ENCODE peak calls at places on chromosomes 7 and 10, in six cellular contexts. P is Kasumi-1, A is MV-4-11, B is Peyer's patch, D is vagina, Y is coronary artery. H is an unnamed sample.
A peak's percentile ranks its signal among the peaks of the same experiment; 100 is the strongest.

GRCh38 chr7:68688416-68689086 is 909.7 kb upstream of the AUTS2 start:
- DNase-seq in Y (no peak), P (no peak), A (no peak), B (no peak), D (no peak), H (no peak)

GRCh38 chr7:5448378-5449042 is 24.9 kb upstream of the TNRC18 start:
- DNase-seq in D (no peak), Y (no peak), B (no peak), P (no peak), A (no peak), H (no peak)

GRCh38 chr10:72563327-72563932 is 62.4 kb downstream of the MICU1 start:
- DNase-seq in B (no peak), P (no peak), Y (no peak), A (peak; percentile 86), D (no peak), H (no peak)

GRCh38 chr10:79286318-79286951 is 60.8 kb upstream of the PPIF start:
- DNase-seq in A (peak; percentile 98), B (peak; percentile 96), Y (no peak), D (no peak), P (peak; percentile 99), H (peak; percentile 38)

GRCh38 chr10:26946103-26946907 is 85.5 kb upstream of the ABI1 start:
- DNase-seq in A (no peak), B (no peak), P (no peak), Y (no peak), D (no peak), H (no peak)

GRCh38 chr10:4127518-4128315 is 342.7 kb upstream of the KLF6 start:
- DNase-seq in A (peak; percentile 93), P (peak; percentile 96), B (peak; percentile 77), Y (no peak), D (no peak), H (no peak)

GRCh38 chr7:82810558-82811259 is 352.0 kb downstream of the PCLO start:
- DNase-seq in D (no peak), Y (no peak), P (peak; percentile 81), A (peak; percentile 27), B (peak; percentile 63), H (no peak)

GRCh38 chr7:151616443-151617213 is 96.9 kb upstream of the RHEB start:
- DNase-seq in Y (no peak), P (no peak), A (no peak), D (no peak), B (no peak), H (no peak)

GRCh38 chr10:62594093-62594520 is 210.4 kb upstream of the ADO start:
- DNase-seq in P (peak; percentile 77), A (peak; percentile 56), B (peak; percentile 78), D (no peak), Y (no peak), H (peak; percentile 14)

GRCh38 chr7:152647-153046 is 39.7 kb upstream of the FAM20C start:
- DNase-seq in D (no peak), B (no peak), P (no peak), Y (no peak), A (no peak), H (no peak)

GRCh38 chr7:2540641-2541051 is 14.7 kb downstream of the BRAT1 start:
- DNase-seq in Y (peak; percentile 68), P (no peak), D (no peak), A (no peak), B (peak; percentile 45), H (no peak)

GRCh38 chr7:408651-409343 is 110.8 kb downstream of the PDGFA start:
- DNase-seq in A (no peak), B (peak; percentile 25), P (no peak), Y (no peak), D (no peak), H (no peak)

GRCh38 chr7:87538052-87538451 is 62.6 kb upstream of the ABCB4 start:
- DNase-seq in P (no peak), D (no peak), A (no peak), B (no peak), Y (no peak), H (no peak)

GRCh38 chr10:35387768-35388167 is 51.5 kb downstream of the CCNY start:
- DNase-seq in D (no peak), A (no peak), Y (no peak), P (no peak), B (no peak), H (no peak)

GRCh38 chr7:90239625-90240228 is 5.2 kb upstream of the CFAP69 start:
- DNase-seq in P (no peak), A (no peak), Y (no peak), D (no peak), B (no peak), H (no peak)

GRCh38 chr7:4731803-4732202 is 43.6 kb upstream of the AP5Z1 start:
- DNase-seq in D (no peak), P (no peak), A (no peak), B (no peak), Y (no peak), H (no peak)

GRCh38 chr10:95601116-95601719 is 40.0 kb upstream of the SORBS1 start:
- DNase-seq in B (peak; percentile 89), A (peak; percentile 55), D (no peak), P (peak; percentile 93), Y (peak; percentile 87), H (peak; percentile 3)

GRCh38 chr10:117900280-117900679 is 146.5 kb downstream of the RAB11FIP2 start:
- DNase-seq in B (no peak), Y (no peak), D (no peak), P (no peak), A (no peak), H (no peak)

GRCh38 chr7:157471259-157472125 is 134.7 kb downstream of the DNAJB6 start:
- DNase-seq in P (no peak), A (peak; percentile 32), D (no peak), B (peak; percentile 54), Y (peak; percentile 64), H (no peak)

GRCh38 chr7:77360104-77360503 is 56.0 kb downstream of the GSAP start:
- DNase-seq in A (no peak), B (no peak), D (no peak), Y (no peak), P (no peak), H (no peak)

GRCh38 chr7:102415685-102416225 is 17.6 kb upstream of the ORAI2 start:
- DNase-seq in D (no peak), Y (no peak), B (peak; percentile 78), P (no peak), A (no peak), H (peak; percentile 10)